ENCODE peak calls at places on chromosomes 13 and 19, in four cellular contexts. One of them, this sample, is unnamed.

GRCh38 chr19:2144190-2144589 is 7.2 kb downstream of the AP3D1 start:
- DNase-seq in stimulated activated CD4-positive, alpha-beta T cell treated with anti-CD3 and anti-CD28 coated beads, Interleukin-4, amount 100 ng/mL, for 48 hours: no peak
- DNase-seq in naive B cell: no peak
- DNase-seq in hepatocyte: no peak
- DNase-seq in this sample: no peak

GRCh38 chr19:423691-424466 is 14.9 kb upstream of the C2CD4C start:
- DNase-seq in hepatocyte: no peak
- DNase-seq in stimulated activated CD4-positive, alpha-beta T cell treated with anti-CD3 and anti-CD28 coated beads, Interleukin-4, amount 100 ng/mL, for 48 hours: no peak
- DNase-seq in naive B cell: no peak
- DNase-seq in this sample: no peak

GRCh38 chr19:19578241-19578640 is 40.2 kb downstream of the CILP2 start:
- DNase-seq in naive B cell: no peak
- DNase-seq in stimulated activated CD4-positive, alpha-beta T cell treated with anti-CD3 and anti-CD28 coated beads, Interleukin-4, amount 100 ng/mL, for 48 hours: no peak
- DNase-seq in hepatocyte: no peak
- DNase-seq in this sample: no peak

GRCh38 chr13:109028626-109029025 is 399.2 kb downstream of the MYO16 start:
- DNase-seq in naive B cell: no peak
- DNase-seq in hepatocyte: no peak
- DNase-seq in stimulated activated CD4-positive, alpha-beta T cell treated with anti-CD3 and anti-CD28 coated beads, Interleukin-4, amount 100 ng/mL, for 48 hours: no peak
- DNase-seq in this sample: no peak

GRCh38 chr19:4694211-4694987 is 24.3 kb upstream of the MYDGF start:
- DNase-seq in hepatocyte: no peak
- DNase-seq in stimulated activated CD4-positive, alpha-beta T cell treated with anti-CD3 and anti-CD28 coated beads, Interleukin-4, amount 100 ng/mL, for 48 hours: no peak
- DNase-seq in naive B cell: no peak
- DNase-seq in this sample: no peak

GRCh38 chr13:27868639-27869435 is 51.0 kb upstream of the PDX1 start:
- DNase-seq in stimulated activated CD4-positive, alpha-beta T cell treated with anti-CD3 and anti-CD28 coated beads, Interleukin-4, amount 100 ng/mL, for 48 hours: no peak
- DNase-seq in naive B cell: no peak
- DNase-seq in hepatocyte: peak; percentile 36
- DNase-seq in this sample: no peak

GRCh38 chr19:35856546-35857149 is at the start of gene KIRREL2:
- DNase-seq in hepatocyte: peak; percentile 21
- DNase-seq in stimulated activated CD4-positive, alpha-beta T cell treated with anti-CD3 and anti-CD28 coated beads, Interleukin-4, amount 100 ng/mL, for 48 hours: no peak
- DNase-seq in naive B cell: no peak
- DNase-seq in this sample: no peak

GRCh38 chr19:23762884-23763711 is 4.4 kb upstream of the ZNF681 start:
- DNase-seq in naive B cell: peak; percentile 83
- DNase-seq in stimulated activated CD4-positive, alpha-beta T cell treated with anti-CD3 and anti-CD28 coated beads, Interleukin-4, amount 100 ng/mL, for 48 hours: peak; percentile 66
- DNase-seq in hepatocyte: peak; percentile 92
- DNase-seq in this sample: no peak

GRCh38 chr19:53041366-53041765 is 3.2 kb upstream of the ERVV-2 start:
- DNase-seq in stimulated activated CD4-positive, alpha-beta T cell treated with anti-CD3 and anti-CD28 coated beads, Interleukin-4, amount 100 ng/mL, for 48 hours: no peak
- DNase-seq in naive B cell: no peak
- DNase-seq in hepatocyte: no peak
- DNase-seq in this sample: no peak

GRCh38 chr13:40146586-40147240 is 491.3 kb downstream of the COG6 start:
- DNase-seq in hepatocyte: no peak
- DNase-seq in naive B cell: no peak
- DNase-seq in stimulated activated CD4-positive, alpha-beta T cell treated with anti-CD3 and anti-CD28 coated beads, Interleukin-4, amount 100 ng/mL, for 48 hours: no peak
- DNase-seq in this sample: no peak

GRCh38 chr13:103067751-103068563 is 1.7 kb upstream of the SLC10A2 start:
- DNase-seq in stimulated activated CD4-positive, alpha-beta T cell treated with anti-CD3 and anti-CD28 coated beads, Interleukin-4, amount 100 ng/mL, for 48 hours: no peak
- DNase-seq in hepatocyte: peak; percentile 48
- DNase-seq in naive B cell: no peak
- DNase-seq in this sample: no peak

GRCh38 chr19:42023121-42023942 is 29.3 kb upstream of the ATP1A3 start:
- DNase-seq in hepatocyte: no peak
- DNase-seq in naive B cell: no peak
- DNase-seq in stimulated activated CD4-positive, alpha-beta T cell treated with anti-CD3 and anti-CD28 coated beads, Interleukin-4, amount 100 ng/mL, for 48 hours: peak; percentile 21
- DNase-seq in this sample: peak; percentile 15

GRCh38 chr13:97254809-97255208 is 32.7 kb downstream of the MBNL2 start:
- DNase-seq in hepatocyte: no peak
- DNase-seq in naive B cell: no peak
- DNase-seq in stimulated activated CD4-positive, alpha-beta T cell treated with anti-CD3 and anti-CD28 coated beads, Interleukin-4, amount 100 ng/mL, for 48 hours: no peak
- DNase-seq in this sample: no peak

GRCh38 chr13:39655041-39655568 is 357 bp upstream of the COG6 start:
- DNase-seq in naive B cell: no peak
- DNase-seq in hepatocyte: no peak
- DNase-seq in stimulated activated CD4-positive, alpha-beta T cell treated with anti-CD3 and anti-CD28 coated beads, Interleukin-4, amount 100 ng/mL, for 48 hours: no peak
- DNase-seq in this sample: no peak

GRCh38 chr19:43380008-43380407 is 26.5 kb downstream of the CD177 start:
- DNase-seq in naive B cell: no peak
- DNase-seq in hepatocyte: no peak
- DNase-seq in stimulated activated CD4-positive, alpha-beta T cell treated with anti-CD3 and anti-CD28 coated beads, Interleukin-4, amount 100 ng/mL, for 48 hours: no peak
- DNase-seq in this sample: no peak

GRCh38 chr19:18832331-18833140 is 777 bp downstream of the UPF1 start:
- DNase-seq in hepatocyte: peak; percentile 55
- DNase-seq in naive B cell: peak; percentile 25
- DNase-seq in stimulated activated CD4-positive, alpha-beta T cell treated with anti-CD3 and anti-CD28 coated beads, Interleukin-4, amount 100 ng/mL, for 48 hours: no peak
- DNase-seq in this sample: peak; percentile 46

GRCh38 chr19:14582894-14583340 is at the start of gene CLEC17A:
- DNase-seq in stimulated activated CD4-positive, alpha-beta T cell treated with anti-CD3 and anti-CD28 coated beads, Interleukin-4, amount 100 ng/mL, for 48 hours: no peak
- DNase-seq in hepatocyte: no peak
- DNase-seq in naive B cell: peak; percentile 89
- DNase-seq in this sample: no peak

GRCh38 chr13:95564091-95564490 is 11.6 kb downstream of the CLDN10 start:
- DNase-seq in hepatocyte: no peak
- DNase-seq in stimulated activated CD4-positive, alpha-beta T cell treated with anti-CD3 and anti-CD28 coated beads, Interleukin-4, amount 100 ng/mL, for 48 hours: no peak
- DNase-seq in naive B cell: no peak
- DNase-seq in this sample: no peak

GRCh38 chr19:17575871-17576757 is 20.7 kb downstream of the COLGALT1 start:
- DNase-seq in naive B cell: no peak
- DNase-seq in stimulated activated CD4-positive, alpha-beta T cell treated with anti-CD3 and anti-CD28 coated beads, Interleukin-4, amount 100 ng/mL, for 48 hours: no peak
- DNase-seq in hepatocyte: no peak
- DNase-seq in this sample: no peak

GRCh38 chr19:54439174-54439851 is 9.7 kb upstream of the LENG8 start:
- DNase-seq in naive B cell: no peak
- DNase-seq in stimulated activated CD4-positive, alpha-beta T cell treated with anti-CD3 and anti-CD28 coated beads, Interleukin-4, amount 100 ng/mL, for 48 hours: no peak
- DNase-seq in hepatocyte: peak; percentile 68
- DNase-seq in this sample: peak; percentile 56

GRCh38 chr19:39104104-39104708 is 20.0 kb downstream of the ACP7 start:
- DNase-seq in stimulated activated CD4-positive, alpha-beta T cell treated with anti-CD3 and anti-CD28 coated beads, Interleukin-4, amount 100 ng/mL, for 48 hours: no peak
- DNase-seq in naive B cell: no peak
- DNase-seq in hepatocyte: no peak
- DNase-seq in this sample: peak; percentile 42

GRCh38 chr19:15859187-15859586 is 38.7 kb downstream of the CYP4F2 start:
- DNase-seq in naive B cell: no peak
- DNase-seq in hepatocyte: no peak
- DNase-seq in stimulated activated CD4-positive, alpha-beta T cell treated with anti-CD3 and anti-CD28 coated beads, Interleukin-4, amount 100 ng/mL, for 48 hours: no peak
- DNase-seq in this sample: no peak

GRCh38 chr13:113974304-113975281 is 717 bp upstream of the C13orf46 start:
- DNase-seq in stimulated activated CD4-positive, alpha-beta T cell treated with anti-CD3 and anti-CD28 coated beads, Interleukin-4, amount 100 ng/mL, for 48 hours: no peak
- DNase-seq in naive B cell: no peak
- DNase-seq in hepatocyte: no peak
- DNase-seq in this sample: no peak

GRCh38 chr19:44845286-44845611 is 848 bp upstream of the NECTIN2 start:
- DNase-seq in hepatocyte: no peak
- DNase-seq in naive B cell: no peak
- DNase-seq in stimulated activated CD4-positive, alpha-beta T cell treated with anti-CD3 and anti-CD28 coated beads, Interleukin-4, amount 100 ng/mL, for 48 hours: no peak
- DNase-seq in this sample: no peak

GRCh38 chr19:58562126-58563033 is 4.0 kb upstream of the UBE2M start:
- DNase-seq in naive B cell: no peak
- DNase-seq in hepatocyte: peak; percentile 27
- DNase-seq in stimulated activated CD4-positive, alpha-beta T cell treated with anti-CD3 and anti-CD28 coated beads, Interleukin-4, amount 100 ng/mL, for 48 hours: no peak
- DNase-seq in this sample: no peak

This sample was measured in HepG2.